ENCODE peak calls at places on chromosome 11, in four cellular contexts. A is brain microvascular endothelial cell, U is endothelial cell of umbilical vein, Y is upper lobe of right lung. X is an unnamed sample. For H3K27me3, the result is how much of the 10 kb centered on the place peaks cover.

GRCh38 chr11:16604784-16605439 is 133.5 kb upstream of the C11orf58 start:
- DNase-seq in Y (peak), U (peak), A (peak), X (no peak)

GRCh38 chr11:27395556-27396258 is 32.7 kb upstream of the CCDC34 start:
- DNase-seq in A (no peak), U (no peak), Y (no peak), X (peak)

GRCh38 chr11:119533931-119534694 is 111.1 kb upstream of the THY1 start:
- DNase-seq in U (peak), Y (peak), A (peak), X (no peak)

GRCh38 chr11:118305726-118306125 is 1.2 kb downstream of the CD3E start:
- DNase-seq in Y (no peak), U (no peak), A (no peak), X (no peak)

GRCh38 chr11:119706887-119707286 is 22.1 kb downstream of the NECTIN1 start:
- DNase-seq in U (no peak), A (no peak), Y (no peak), X (no peak)

GRCh38 chr11:130527648-130528300 is 79.3 kb downstream of the ADAMTS15 start:
- DNase-seq in A (peak), U (peak), Y (no peak), X (no peak)

GRCh38 chr11:17432041-17432440 is 43.6 kb upstream of the KCNJ11 start:
- DNase-seq in U (no peak), Y (no peak), A (no peak), X (no peak)

GRCh38 chr11:44993971-44994705 is 43.5 kb upstream of the TP53I11 start:
- DNase-seq in U (no peak), A (no peak), Y (no peak), X (no peak)

GRCh38 chr11:96334219-96334618 is 8.8 kb downstream of the MAML2 start:
- DNase-seq in U (no peak), A (no peak), Y (no peak), X (no peak)

GRCh38 chr11:62796281-62796680 is 4.5 kb upstream of the TMEM223 start:
- DNase-seq in U (no peak), A (no peak), Y (no peak), X (no peak)

GRCh38 chr11:1060885-1061616 is 13.6 kb upstream of the MUC2 start:
- DNase-seq in A (peak), Y (peak), U (peak), X (no peak)

GRCh38 chr11:65423516-65424199 is 1.1 kb downstream of the NEAT1 start:
- DNase-seq in Y (peak), U (peak), A (no peak), X (no peak)

GRCh38 chr11:62393735-62394134 is 25.1 kb upstream of the SCGB1A1 start:
- DNase-seq in U (no peak), A (no peak), Y (peak), X (no peak)

GRCh38 chr11:95948637-95949036 is 24.7 kb upstream of the MTMR2 start:
- DNase-seq in Y (no peak), A (no peak), U (no peak), X (no peak)

GRCh38 chr11:63839508-63840355 is 822 bp downstream of the MARK2 start:
- DNase-seq in Y (peak), U (peak), A (no peak), X (no peak)

GRCh38 chr11:34327804-34328631 is 29.8 kb downstream of the ABTB2 start:
- DNase-seq in A (no peak), Y (no peak), U (no peak), X (no peak)

GRCh38 chr11:134756811-134757540 is 344.9 kb upstream of the B3GAT1 start:
- DNase-seq in Y (no peak), A (no peak), U (no peak), X (no peak)

GRCh38 chr11:13109616-13110015 is 100.5 kb downstream of the RASSF10 start:
- DNase-seq in Y (no peak), A (no peak), U (no peak), X (no peak)

GRCh38 chr11:75445315-75445953 is 12.4 kb upstream of the KLHL35 start:
- DNase-seq in Y (peak), A (peak), U (peak), X (no peak)

GRCh38 chr11:87259731-87260130 is 222.0 kb downstream of the TMEM135 start:
- DNase-seq in U (no peak), A (no peak), Y (no peak), X (no peak)

GRCh38 chr11:67266424-67267187 is at the start of gene GRK2:
- DNase-seq in Y (peak), U (no peak), A (no peak), X (no peak)

GRCh38 chr11:1760351-1761109 is 3.2 kb downstream of the CTSD start:
- DNase-seq in U (peak), A (peak), Y (peak), X (no peak)

GRCh38 chr11:8218840-8219239 is 44.8 kb downstream of the LMO1 start:
- DNase-seq in Y (no peak), A (no peak), U (no peak), X (no peak)

DNA sequence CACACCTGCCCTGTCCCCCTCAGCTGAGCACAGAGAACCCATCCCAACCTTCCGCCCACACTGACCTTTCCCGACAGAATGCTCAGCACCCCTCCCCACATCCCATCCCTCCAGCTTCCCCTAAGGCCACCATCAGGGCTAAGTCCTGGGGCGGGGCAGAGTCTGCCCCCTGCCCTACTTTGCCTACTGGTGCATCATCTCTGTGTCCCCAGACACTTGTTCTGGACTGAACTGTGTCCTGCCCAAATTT is 109.8 kb downstream of the CTTN start:
- DNase-seq in A (no peak), Y (no peak), U (no peak), X (no peak)
- H3K27me3 ChIP-seq in A (under half), Y (under half), U (under half), X (under half)

DNA sequence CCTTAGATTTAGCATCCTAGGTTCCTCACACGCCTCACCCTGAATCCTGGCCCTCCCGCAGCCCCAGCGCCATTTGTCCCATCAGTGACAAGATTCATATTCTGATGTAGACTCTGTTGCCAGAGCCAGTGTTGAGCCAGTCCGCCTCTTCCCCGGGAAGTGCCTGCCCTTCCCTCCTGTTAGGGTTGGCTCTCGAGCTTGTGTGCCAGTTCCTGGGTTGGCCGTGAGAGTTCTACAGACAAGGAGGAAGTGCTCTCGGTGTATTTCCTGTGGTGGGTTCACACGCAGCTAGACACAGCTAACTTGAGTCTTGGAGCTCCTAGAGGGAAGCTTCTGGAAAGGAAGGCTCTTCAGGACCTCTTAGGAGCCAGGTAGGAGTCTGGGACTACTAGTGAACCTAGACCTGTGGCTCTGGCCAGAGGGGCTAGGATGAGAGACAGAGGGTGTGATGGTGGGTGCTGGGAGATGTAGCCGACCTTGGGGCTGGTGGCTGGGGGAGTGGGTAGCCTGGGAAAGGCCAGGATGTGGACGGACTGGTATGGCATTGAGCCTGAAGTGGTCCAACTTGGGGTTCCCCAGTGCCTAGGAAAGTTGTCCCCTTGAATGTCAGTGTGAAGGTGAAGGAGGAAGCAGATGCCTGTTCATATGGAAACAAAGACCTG is at the start of gene IL18BP:
- DNase-seq in A (no peak), U (no peak), Y (peak), X (no peak)
- H3K4me3 ChIP-seq in A (no peak), U (no peak), Y (peak), X (no peak)

GRCh38 chr11:83523676-83524075 is 237.5 kb upstream of the CCDC90B start:
- DNase-seq in A (no peak), U (no peak), Y (no peak), X (no peak)

GRCh38 chr11:83520849-83521248 is 234.7 kb upstream of the CCDC90B start:
- DNase-seq in A (no peak), U (no peak), Y (no peak), X (no peak)

DNA sequence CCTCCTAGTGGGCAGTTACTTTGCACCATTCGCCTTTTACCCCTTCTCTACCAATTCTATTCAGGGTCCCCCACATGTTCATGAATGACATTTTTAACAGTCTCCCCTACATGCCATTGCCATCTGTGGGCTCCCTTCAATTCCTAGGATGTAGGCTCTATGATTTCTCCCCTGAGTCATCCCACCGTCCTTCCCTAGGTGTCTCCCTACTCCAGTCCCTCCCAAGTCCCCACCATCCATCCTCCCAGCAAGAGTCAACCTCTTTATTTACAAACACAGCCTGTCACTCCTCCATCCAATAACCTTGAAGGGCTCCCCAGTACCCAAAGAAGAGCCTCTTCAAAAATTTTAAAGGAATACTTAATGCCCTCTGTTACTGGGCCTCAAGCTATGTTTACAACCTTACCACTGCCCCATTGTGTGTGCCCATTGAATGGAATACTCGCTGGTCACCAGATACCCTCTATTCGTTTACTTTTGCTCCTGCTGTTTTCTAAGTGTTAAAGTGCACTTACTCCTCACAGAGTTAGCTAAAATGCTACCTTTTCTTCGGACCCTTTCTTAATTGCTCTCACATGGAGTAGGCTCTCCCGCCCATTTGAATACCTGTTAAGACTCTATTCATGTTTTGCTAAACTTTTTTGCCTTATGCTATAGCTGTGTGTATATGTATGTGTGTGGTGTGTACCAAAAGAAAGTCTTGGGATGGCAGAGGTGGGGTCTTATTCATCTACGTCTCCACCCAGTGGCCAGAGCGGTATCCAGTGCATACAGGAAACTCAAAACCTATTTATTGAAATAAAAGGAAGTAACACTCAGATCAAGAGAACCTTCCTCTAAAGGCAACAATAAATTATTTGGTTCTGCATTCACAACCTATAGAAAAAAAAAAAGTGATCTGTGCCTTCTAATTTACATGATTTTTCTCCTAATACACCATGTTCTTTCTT is 235.8 kb upstream of the CCDC90B start:
- DNase-seq in A (peak), Y (no peak), U (no peak), X (no peak)
- TF ChIP-seq CTCF in A (peak), Y (no peak), U (no peak), X (peak)

GRCh38 chr11:72583177-72583553 is 91.1 kb downstream of the PDE2A start:
- DNase-seq in U (no peak), Y (peak), A (no peak), X (no peak)
- H3K27me3 ChIP-seq in U (under half), Y (under half), A (under half), X (half or more)

GRCh38 chr11:110329441-110329840 is 33.0 kb upstream of the RDX start:
- DNase-seq in U (no peak), Y (no peak), A (no peak), X (no peak)
- H3K4me3 ChIP-seq in U (peak), Y (no peak), A (no peak), X (no peak)

DNA sequence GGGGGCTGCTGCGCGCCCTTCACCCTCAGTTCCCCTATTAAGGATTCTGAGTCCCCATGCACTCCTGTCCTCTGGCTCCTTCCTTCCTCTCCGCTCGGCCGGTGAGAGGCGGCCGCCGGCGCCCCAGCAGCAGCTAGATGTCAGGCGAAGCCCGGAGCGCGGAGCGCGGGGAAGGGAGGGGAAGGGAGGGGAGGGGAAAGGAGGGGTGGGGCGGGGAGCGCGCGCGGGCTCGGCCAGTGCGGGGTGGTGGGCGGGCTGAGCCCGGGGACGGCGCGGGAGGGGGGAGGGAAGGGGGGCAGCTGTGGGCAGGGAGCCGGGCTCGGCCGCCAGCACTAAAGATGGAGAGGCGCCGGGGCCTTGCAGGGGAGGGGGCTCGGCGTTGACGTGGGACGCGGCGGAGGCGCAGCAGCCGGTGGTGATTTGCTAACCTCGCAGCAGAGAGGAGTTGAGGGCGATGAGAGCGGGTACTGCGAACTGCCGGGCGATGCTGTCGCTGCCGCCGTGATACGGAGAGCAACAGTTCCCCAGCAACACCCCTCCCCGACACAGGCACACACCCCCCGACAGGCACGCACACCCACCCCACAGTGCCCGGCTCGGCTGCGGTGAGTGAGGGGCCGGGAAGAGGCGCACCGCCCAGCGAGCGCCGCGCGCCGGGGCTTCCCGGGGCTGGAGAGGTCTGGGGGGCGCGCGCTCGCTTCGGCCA is at the start of gene ZBTB16:
- DNase-seq in U (peak), Y (peak), A (no peak), X (no peak)
- TF ChIP-seq CTCF in U (peak), Y (no peak), A (no peak), X (no peak)